ENCODE peak calls at places on chromosomes 3 and 15, in six cellular contexts. One of them, this sample, is unnamed.

GRCh38 chr15:90816401-90817116 is 51.8 kb upstream of the FURIN start:
- DNase-seq in PC-3: no peak
- DNase-seq in GM23338: no peak
- DNase-seq in HCT116: no peak
- DNase-seq in neural progenitor cell: no peak
- DNase-seq in MM.1S: no peak
- DNase-seq in this sample: no peak

GRCh38 chr3:104556372-104557078 is 810.2 kb upstream of the ALCAM start:
- DNase-seq in PC-3: no peak
- DNase-seq in GM23338: peak
- DNase-seq in HCT116: no peak
- DNase-seq in neural progenitor cell: peak
- DNase-seq in MM.1S: no peak
- DNase-seq in this sample: no peak

GRCh38 chr3:17632401-17633100 is 109.9 kb downstream of the TBC1D5 start:
- DNase-seq in PC-3: peak
- DNase-seq in GM23338: no peak
- DNase-seq in HCT116: peak
- DNase-seq in neural progenitor cell: no peak
- DNase-seq in MM.1S: peak
- DNase-seq in this sample: no peak

GRCh38 chr3:107430214-107431047 is 53.2 kb downstream of the CCDC54 start:
- DNase-seq in PC-3: no peak
- DNase-seq in GM23338: peak
- DNase-seq in HCT116: no peak
- DNase-seq in neural progenitor cell: peak
- DNase-seq in MM.1S: peak
- DNase-seq in this sample: no peak

GRCh38 chr3:59809016-59809415 is 759.2 kb upstream of the CFAP20DC start:
- DNase-seq in PC-3: peak
- DNase-seq in GM23338: no peak
- DNase-seq in HCT116: no peak
- DNase-seq in neural progenitor cell: no peak
- DNase-seq in MM.1S: no peak
- DNase-seq in this sample: no peak

GRCh38 chr3:5218815-5219214 is 31.3 kb downstream of the EDEM1 start:
- DNase-seq in PC-3: no peak
- DNase-seq in GM23338: no peak
- DNase-seq in HCT116: no peak
- DNase-seq in neural progenitor cell: no peak
- DNase-seq in MM.1S: no peak
- DNase-seq in this sample: no peak

GRCh38 chr3:124491098-124491497 is 239.2 kb upstream of the UMPS start:
- DNase-seq in PC-3: no peak
- DNase-seq in GM23338: no peak
- DNase-seq in HCT116: no peak
- DNase-seq in neural progenitor cell: no peak
- DNase-seq in MM.1S: no peak
- DNase-seq in this sample: no peak

GRCh38 chr3:169077394-169077906 is 586.1 kb downstream of the MECOM start:
- DNase-seq in PC-3: no peak
- DNase-seq in GM23338: no peak
- DNase-seq in HCT116: no peak
- DNase-seq in neural progenitor cell: no peak
- DNase-seq in MM.1S: no peak
- DNase-seq in this sample: no peak

GRCh38 chr15:100495861-100496260 is 32.9 kb downstream of the CERS3 start:
- DNase-seq in PC-3: no peak
- DNase-seq in GM23338: no peak
- DNase-seq in HCT116: no peak
- DNase-seq in neural progenitor cell: no peak
- DNase-seq in MM.1S: no peak
- DNase-seq in this sample: no peak

GRCh38 chr3:188832961-188833615 is 338.7 kb upstream of the TPRG1 start:
- DNase-seq in PC-3: no peak
- DNase-seq in GM23338: peak
- DNase-seq in HCT116: no peak
- DNase-seq in neural progenitor cell: peak
- DNase-seq in MM.1S: no peak
- DNase-seq in this sample: no peak

GRCh38 chr15:29451201-29451781 is 181.7 kb upstream of the NSMCE3 start:
- DNase-seq in PC-3: peak
- DNase-seq in GM23338: peak
- DNase-seq in HCT116: peak
- DNase-seq in neural progenitor cell: peak
- DNase-seq in MM.1S: no peak
- DNase-seq in this sample: no peak

GRCh38 chr15:92586383-92586910 is 69.1 kb downstream of the FAM174B start:
- DNase-seq in PC-3: no peak
- DNase-seq in GM23338: no peak
- DNase-seq in HCT116: no peak
- DNase-seq in neural progenitor cell: no peak
- DNase-seq in MM.1S: no peak
- DNase-seq in this sample: no peak

GRCh38 chr3:183129243-183129642 is 29.9 kb upstream of the MCCC1 start:
- DNase-seq in PC-3: no peak
- DNase-seq in GM23338: peak
- DNase-seq in HCT116: peak
- DNase-seq in neural progenitor cell: peak
- DNase-seq in MM.1S: no peak
- DNase-seq in this sample: peak

GRCh38 chr15:59539799-59540198 is 71.8 kb upstream of the GCNT3 start:
- DNase-seq in PC-3: peak
- DNase-seq in GM23338: no peak
- DNase-seq in HCT116: no peak
- DNase-seq in neural progenitor cell: no peak
- DNase-seq in MM.1S: no peak
- DNase-seq in this sample: no peak

GRCh38 chr3:133573054-133573628 is 345 bp upstream of the CDV3 start:
- DNase-seq in PC-3: peak
- DNase-seq in GM23338: peak
- DNase-seq in HCT116: peak
- DNase-seq in neural progenitor cell: peak
- DNase-seq in MM.1S: peak
- DNase-seq in this sample: peak

GRCh38 chr3:159814161-159814560 is 174.5 kb upstream of the IL12A start:
- DNase-seq in PC-3: peak
- DNase-seq in GM23338: peak
- DNase-seq in HCT116: no peak
- DNase-seq in neural progenitor cell: no peak
- DNase-seq in MM.1S: peak
- DNase-seq in this sample: peak

GRCh38 chr3:49673715-49674490 is at the start of gene APEH:
- DNase-seq in PC-3: peak
- DNase-seq in GM23338: peak
- DNase-seq in HCT116: peak
- DNase-seq in neural progenitor cell: peak
- DNase-seq in MM.1S: peak
- DNase-seq in this sample: peak

GRCh38 chr3:70065666-70066253 is 66.2 kb downstream of the SAMMSON start:
- DNase-seq in PC-3: peak
- DNase-seq in GM23338: peak
- DNase-seq in HCT116: no peak
- DNase-seq in neural progenitor cell: peak
- DNase-seq in MM.1S: no peak
- DNase-seq in this sample: no peak

GRCh38 chr3:173217127-173217526 is 76.1 kb upstream of the SPATA16 start:
- DNase-seq in PC-3: no peak
- DNase-seq in GM23338: no peak
- DNase-seq in HCT116: no peak
- DNase-seq in neural progenitor cell: no peak
- DNase-seq in MM.1S: no peak
- DNase-seq in this sample: no peak

GRCh38 chr3:177211503-177212277 is 14.4 kb upstream of the TBL1XR1 start:
- DNase-seq in PC-3: peak
- DNase-seq in GM23338: no peak
- DNase-seq in HCT116: no peak
- DNase-seq in neural progenitor cell: no peak
- DNase-seq in MM.1S: no peak
- DNase-seq in this sample: no peak

GRCh38 chr3:195086341-195086740 is 184.6 kb downstream of the XXYLT1 start:
- DNase-seq in PC-3: no peak
- DNase-seq in GM23338: no peak
- DNase-seq in HCT116: no peak
- DNase-seq in neural progenitor cell: peak
- DNase-seq in MM.1S: no peak
- DNase-seq in this sample: no peak

GRCh38 chr3:195075199-195075940 is 195.6 kb downstream of the XXYLT1 start:
- DNase-seq in PC-3: no peak
- DNase-seq in GM23338: no peak
- DNase-seq in HCT116: no peak
- DNase-seq in neural progenitor cell: no peak
- DNase-seq in MM.1S: no peak
- DNase-seq in this sample: no peak

DNA sequence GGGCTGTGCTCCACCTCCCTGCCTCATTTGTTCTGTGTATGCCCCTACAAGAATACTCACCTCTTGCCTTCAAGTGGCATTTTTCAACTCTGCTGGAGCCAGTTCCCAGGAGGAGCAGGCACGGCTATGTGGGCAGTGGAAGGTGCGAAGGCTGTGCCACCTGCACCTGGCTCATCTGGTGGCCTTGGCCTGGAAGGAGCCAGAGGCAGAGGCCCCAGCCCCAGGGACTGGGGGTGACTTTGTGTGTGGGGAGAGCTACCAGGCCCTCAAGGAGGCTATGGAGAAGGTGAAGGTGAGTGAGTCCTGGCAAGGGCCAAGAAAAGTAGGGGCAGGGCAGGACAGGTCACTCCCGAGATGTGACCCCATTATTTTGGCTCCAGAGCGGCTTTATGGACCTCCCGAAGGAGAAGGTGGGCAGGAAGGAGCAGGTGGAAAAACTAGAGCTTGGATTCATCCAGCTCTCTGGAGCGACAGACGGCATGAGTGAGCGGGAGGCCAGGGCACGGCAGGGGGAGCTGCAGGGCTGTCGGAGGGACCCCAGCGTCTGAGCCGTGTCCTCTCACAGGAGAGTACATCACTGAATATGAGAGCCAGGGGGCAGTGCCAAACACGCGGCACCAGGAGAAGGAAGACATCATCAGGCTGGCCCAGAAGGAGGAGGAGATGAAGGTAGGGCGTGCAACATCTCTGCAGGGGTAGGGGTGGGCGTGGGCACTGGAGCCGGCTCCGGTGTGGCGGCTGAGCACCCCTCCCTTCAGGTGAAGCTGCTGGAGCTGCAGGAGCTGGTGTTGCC is 57.3 kb upstream of the UBE2Q2 start:
- DNase-seq in PC-3: no peak
- DNase-seq in GM23338: peak
- DNase-seq in HCT116: no peak
- DNase-seq in neural progenitor cell: peak
- DNase-seq in MM.1S: no peak
- DNase-seq in this sample: no peak
- TF ChIP-seq EZH2phosphoT487 in PC-3: no peak
- TF ChIP-seq EZH2phosphoT487 in GM23338: no peak
- TF ChIP-seq EZH2phosphoT487 in HCT116: no peak
- TF ChIP-seq EZH2phosphoT487 in neural progenitor cell: no peak
- TF ChIP-seq EZH2phosphoT487 in MM.1S: no peak
- TF ChIP-seq EZH2phosphoT487 in this sample: no peak

GRCh38 chr15:78943692-78944091 is 1.2 kb downstream of the CTSH start:
- DNase-seq in PC-3: no peak
- DNase-seq in GM23338: peak
- DNase-seq in HCT116: no peak
- DNase-seq in neural progenitor cell: peak
- DNase-seq in MM.1S: no peak
- DNase-seq in this sample: no peak
- H3K4me3 ChIP-seq in PC-3: peak
- H3K4me3 ChIP-seq in GM23338: peak
- H3K4me3 ChIP-seq in HCT116: no peak
- H3K4me3 ChIP-seq in neural progenitor cell: no peak
- H3K4me3 ChIP-seq in MM.1S: no peak
- H3K4me3 ChIP-seq in this sample: peak

DNA sequence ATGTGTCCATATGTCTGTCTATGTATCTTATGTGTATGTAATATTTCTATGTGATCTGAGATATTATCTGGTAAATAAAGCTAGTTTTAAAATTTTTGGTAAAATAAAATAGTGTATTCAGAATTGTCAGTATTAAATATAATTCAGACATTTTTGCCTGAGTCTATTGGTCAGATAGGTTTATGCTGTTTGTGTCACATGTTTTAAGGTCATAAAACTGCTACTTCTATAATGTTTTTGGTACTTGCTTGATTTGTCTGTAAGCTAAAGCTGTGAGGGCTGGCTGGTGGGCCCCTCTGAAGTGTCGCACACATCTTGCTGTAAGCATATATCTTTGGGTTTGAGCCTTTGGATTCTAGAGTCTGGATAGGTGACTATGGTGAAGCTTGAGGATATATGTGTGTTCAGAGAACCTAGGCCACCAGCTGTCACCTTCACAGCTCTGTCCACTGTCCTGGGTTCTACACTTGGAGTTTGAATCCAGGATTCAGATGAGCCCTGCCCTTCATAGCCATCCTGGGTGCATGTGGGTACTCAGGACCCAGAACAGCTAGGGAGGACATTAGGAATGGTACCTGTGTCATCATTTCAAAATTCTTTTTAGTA is 71.8 kb upstream of the STRIT1 start:
- DNase-seq in PC-3: no peak
- DNase-seq in GM23338: no peak
- DNase-seq in HCT116: no peak
- DNase-seq in neural progenitor cell: no peak
- DNase-seq in MM.1S: no peak
- DNase-seq in this sample: no peak
- TF ChIP-seq CTCF in PC-3: no peak
- TF ChIP-seq CTCF in GM23338: no peak
- TF ChIP-seq CTCF in HCT116: no peak
- TF ChIP-seq CTCF in neural progenitor cell: no peak
- TF ChIP-seq CTCF in MM.1S: no peak
- TF ChIP-seq CTCF in this sample: no peak

GRCh38 chr15:68719051-68719450 is 101.6 kb downstream of the ANP32A start:
- DNase-seq in PC-3: no peak
- DNase-seq in GM23338: no peak
- DNase-seq in HCT116: no peak
- DNase-seq in neural progenitor cell: no peak
- DNase-seq in MM.1S: no peak
- DNase-seq in this sample: no peak

GRCh38 chr15:68719676-68720075 is 101.0 kb downstream of the ANP32A start:
- DNase-seq in PC-3: no peak
- DNase-seq in GM23338: no peak
- DNase-seq in HCT116: no peak
- DNase-seq in neural progenitor cell: no peak
- DNase-seq in MM.1S: no peak
- DNase-seq in this sample: no peak

GRCh38 chr15:68718468-68718867 is 102.2 kb downstream of the ANP32A start:
- DNase-seq in PC-3: no peak
- DNase-seq in GM23338: no peak
- DNase-seq in HCT116: no peak
- DNase-seq in neural progenitor cell: no peak
- DNase-seq in MM.1S: no peak
- DNase-seq in this sample: no peak

GRCh38 chr15:68715111-68715510 is 105.6 kb downstream of the ANP32A start:
- DNase-seq in PC-3: no peak
- DNase-seq in GM23338: no peak
- DNase-seq in HCT116: no peak
- DNase-seq in neural progenitor cell: no peak
- DNase-seq in MM.1S: no peak
- DNase-seq in this sample: no peak

DNA sequence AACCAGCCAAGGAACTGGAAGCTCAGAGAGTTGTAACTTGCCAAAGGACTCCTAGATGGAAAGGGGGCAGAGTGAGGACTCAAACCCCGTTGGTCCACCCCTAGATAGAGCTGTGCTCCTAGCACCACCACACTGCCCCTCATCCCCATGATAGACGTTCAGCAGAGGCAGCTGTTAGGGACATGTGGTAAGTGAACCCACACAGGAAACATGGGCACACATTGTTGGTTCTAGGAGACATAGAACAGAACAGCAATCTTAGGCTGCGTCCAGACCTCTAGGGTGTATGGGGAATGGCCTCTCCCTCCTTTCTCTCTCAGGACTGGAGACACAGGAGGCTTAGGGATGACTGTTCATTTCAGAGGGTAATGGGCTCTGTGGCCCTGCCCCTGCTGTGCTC is 102.7 kb downstream of the ANP32A start:
- DNase-seq in PC-3: no peak
- DNase-seq in GM23338: no peak
- DNase-seq in HCT116: no peak
- DNase-seq in neural progenitor cell: no peak
- DNase-seq in MM.1S: no peak
- DNase-seq in this sample: no peak
- TF ChIP-seq EZH2phosphoT487 in PC-3: no peak
- TF ChIP-seq EZH2phosphoT487 in GM23338: no peak
- TF ChIP-seq EZH2phosphoT487 in HCT116: no peak
- TF ChIP-seq EZH2phosphoT487 in neural progenitor cell: no peak
- TF ChIP-seq EZH2phosphoT487 in MM.1S: no peak
- TF ChIP-seq EZH2phosphoT487 in this sample: no peak